ENCODE peak calls at places on chromosome 22, in seven cellular contexts. O is neural progenitor cell; E is NCI-H460; B is stimulated activated effector memory CD8-positive, alpha-beta T cell treated with anti-CD3 and anti-CD28 coated beads, Interleukin-12 subunit alpha, Interleukin-12 subunit beta, amount 100 ng/mL, for 72 hours; N is GM12864; M is kidney; F is substantia nigra. T is an unnamed sample.
A peak's percentile ranks its signal among the peaks of the same experiment; 100 is the strongest.

GRCh38 chr22:42389137-42389536 is 43.1 kb downstream of the NFAM1 start:
- DNase-seq in O (no peak), E (no peak), B (no peak), N (no peak), M (no peak), F (no peak), T (no peak)

GRCh38 chr22:19108807-19109197 is 13.4 kb downstream of the DGCR2 start:
- DNase-seq in O (no peak), E (no peak), B (no peak), N (no peak), M (no peak), F (no peak), T (no peak)

GRCh38 chr22:41939981-41940852 is 6.7 kb downstream of the CENPM start:
- DNase-seq in O (no peak), E (no peak), B (peak; percentile 69), N (peak; percentile 99), M (peak; percentile 86), F (peak; percentile 58), T (peak; percentile 85)

GRCh38 chr22:25797891-25798290 is 55.9 kb downstream of the MYO18B start:
- DNase-seq in O (no peak), E (no peak), B (no peak), N (no peak), M (no peak), F (no peak), T (no peak)

GRCh38 chr22:31866918-31867317 is 77.4 kb upstream of the YWHAH start:
- DNase-seq in O (no peak), E (no peak), B (no peak), N (no peak), M (no peak), F (no peak), T (no peak)

GRCh38 chr22:47965066-47965465 is 1202.6 kb downstream of the TBC1D22A start:
- DNase-seq in O (no peak), E (no peak), B (no peak), N (no peak), M (no peak), F (no peak), T (no peak)

GRCh38 chr22:19757140-19757984 is 3.2 kb upstream of the TBX1 start:
- DNase-seq in O (peak; percentile 27), E (no peak), B (no peak), N (no peak), M (no peak), F (no peak), T (no peak)

GRCh38 chr22:46044718-46045458 is 67.9 kb upstream of the WNT7B start:
- DNase-seq in O (peak; percentile 41), E (no peak), B (no peak), N (no peak), M (peak; percentile 91), F (no peak), T (no peak)

GRCh38 chr22:24400726-24401596 is 26.4 kb upstream of the ADORA2A start:
- DNase-seq in O (no peak), E (no peak), B (no peak), N (peak; percentile 42), M (no peak), F (no peak), T (no peak)

GRCh38 chr22:27424319-27424718 is 377.2 kb downstream of the MN1 start:
- DNase-seq in O (no peak), E (no peak), B (no peak), N (no peak), M (no peak), F (no peak), T (no peak)

GRCh38 chr22:24486501-24486921 is 8.6 kb upstream of the UPB1 start:
- DNase-seq in O (no peak), E (no peak), B (peak; percentile 16), N (no peak), M (no peak), F (no peak), T (no peak)

GRCh38 chr22:34950480-34950879 is 115.5 kb upstream of the ISX start:
- DNase-seq in O (peak; percentile 21), E (no peak), B (no peak), N (no peak), M (no peak), F (no peak), T (no peak)

GRCh38 chr22:36017661-36018091 is 10.9 kb downstream of the RBFOX2 start:
- DNase-seq in O (no peak), E (no peak), B (no peak), N (no peak), M (no peak), F (no peak), T (no peak)

GRCh38 chr22:19176732-19177131 is 1.8 kb downstream of the SLC25A1 start:
- DNase-seq in O (peak; percentile 6), E (no peak), B (no peak), N (no peak), M (no peak), F (no peak), T (no peak)

GRCh38 chr22:31295831-31296230 is 3.5 kb upstream of the PIK3IP1 start:
- DNase-seq in O (no peak), E (no peak), B (no peak), N (no peak), M (no peak), F (no peak), T (no peak)

GRCh38 chr22:40668611-40669390 is 10.5 kb upstream of the MCHR1 start:
- DNase-seq in O (peak; percentile 35), E (no peak), B (no peak), N (no peak), M (no peak), F (no peak), T (no peak)

GRCh38 chr22:42626951-42627625 is 12.4 kb upstream of the POLDIP3 start:
- DNase-seq in O (no peak), E (no peak), B (no peak), N (no peak), M (no peak), F (no peak), T (no peak)

GRCh38 chr22:47736166-47737034 is 974.0 kb downstream of the TBC1D22A start:
- DNase-seq in O (no peak), E (no peak), B (no peak), N (no peak), M (peak; percentile 35), F (no peak), T (no peak)

GRCh38 chr22:46286006-46286405 is 10.7 kb upstream of the GTSE1 start:
- DNase-seq in O (no peak), E (no peak), B (no peak), N (no peak), M (no peak), F (no peak), T (no peak)

GRCh38 chr22:31244943-31245451 is 32.9 kb downstream of the LIMK2 start:
- DNase-seq in O (no peak), E (no peak), B (no peak), N (no peak), M (no peak), F (no peak), T (no peak)

GRCh38 chr22:26748845-26749244 is 91.5 kb downstream of the MIAT start:
- DNase-seq in O (no peak), E (no peak), B (no peak), N (no peak), M (no peak), F (peak; percentile 58), T (no peak)

GRCh38 chr22:17110791-17111550 is 10.2 kb downstream of the TMEM121B start:
- DNase-seq in O (no peak), E (no peak), B (no peak), N (no peak), M (no peak), F (no peak), T (no peak)

GRCh38 chr22:29431986-29432385 is 6.4 kb upstream of the RFPL1 start:
- DNase-seq in O (peak; percentile 39), E (no peak), B (no peak), N (no peak), M (no peak), F (no peak), T (no peak)

GRCh38 chr22:50305658-50306566 is 1.5 kb downstream of the PLXNB2 start:
- DNase-seq in O (peak; percentile 52), E (peak; percentile 59), B (no peak), N (no peak), M (peak; percentile 97), F (peak; percentile 59), T (no peak)

GRCh38 chr22:29243874-29244446 is 23.8 kb downstream of the RHBDD3 start:
- DNase-seq in O (peak; percentile 14), E (no peak), B (no peak), N (no peak), M (no peak), F (no peak), T (no peak)

GRCh38 chr22:42300286-42301071 is 30.0 kb upstream of the TCF20 start:
- DNase-seq in O (no peak), E (no peak), B (no peak), N (peak; percentile 39), M (no peak), F (no peak), T (no peak)

GRCh38 chr22:49569286-49570031 is 258.2 kb downstream of the BRD1 start:
- DNase-seq in O (no peak), E (no peak), B (no peak), N (no peak), M (peak; percentile 72), F (no peak), T (no peak)

GRCh38 chr22:28118957-28119631 is 200.0 kb upstream of the PITPNB start:
- DNase-seq in O (no peak), E (no peak), B (no peak), N (no peak), M (no peak), F (no peak), T (no peak)

GRCh38 chr22:23110922-23111527 is 30.8 kb downstream of the RSPH14 start:
- DNase-seq in O (no peak), E (no peak), B (no peak), N (no peak), M (no peak), F (no peak), T (no peak)

GRCh38 chr22:27919943-27920755 is 1.1 kb upstream of the PITPNB start:
- DNase-seq in O (peak; percentile 84), E (no peak), B (no peak), N (no peak), M (no peak), F (no peak), T (no peak)

GRCh38 chr22:21942939-21943338 is 9.7 kb downstream of the PPM1F start:
- DNase-seq in O (no peak), E (no peak), B (no peak), N (no peak), M (no peak), F (no peak), T (no peak)

GRCh38 chr22:36301851-36302250 is 48.9 kb downstream of the APOL1 start:
- DNase-seq in O (no peak), E (no peak), B (no peak), N (no peak), M (no peak), F (no peak), T (no peak)

GRCh38 chr22:30628491-30628890 is 7.1 kb upstream of the SLC35E4 start:
- DNase-seq in O (no peak), E (no peak), B (no peak), N (no peak), M (no peak), F (peak; percentile 50), T (no peak)

GRCh38 chr22:43397766-43398165 is 14.0 kb upstream of the MPPED1 start:
- DNase-seq in O (no peak), E (no peak), B (no peak), N (no peak), M (peak; percentile 37), F (no peak), T (no peak)

GRCh38 chr22:23258826-23259170 is 78.5 kb downstream of the BCR start:
- DNase-seq in O (no peak), E (no peak), B (no peak), N (no peak), M (peak; percentile 65), F (no peak), T (no peak)

GRCh38 chr22:23549198-23549595 is 30.9 kb downstream of the IGLL1 start:
- DNase-seq in O (no peak), E (no peak), B (no peak), N (no peak), M (no peak), F (no peak), T (no peak)

GRCh38 chr22:46054091-46054877 is 77.3 kb upstream of the WNT7B start:
- DNase-seq in O (no peak), E (no peak), B (no peak), N (no peak), M (peak; percentile 92), F (peak; percentile 87), T (no peak)

T was measured in activated T-helper 1 cell treated with Interleukin-2 at 50 U/mL for 16 hours.